ENCODE peak calls at places on chromosomes 2 and 18, in four cellular contexts. J is fibroblast of lung, K is HCT116, T is neural progenitor cell. U is an unnamed sample.

GRCh38 chr2:25131567-25132295 is 36.6 kb downstream of the POMC start:
- DNase-seq in T (peak), J (no peak), K (no peak), U (no peak)

GRCh38 chr2:76870011-76870410 is 652.2 kb downstream of the LRRTM4 start:
- DNase-seq in T (no peak), J (no peak), K (no peak), U (peak)

GRCh38 chr2:229980440-229981184 is 58.3 kb downstream of the FBXO36 start:
- DNase-seq in K (no peak), J (peak), T (peak), U (no peak)

GRCh38 chr2:63023444-63023843 is 27.2 kb upstream of the OTX1 start:
- DNase-seq in K (peak), T (peak), J (peak), U (no peak)

GRCh38 chr18:68083131-68083530 is 566.6 kb upstream of the DSEL start:
- DNase-seq in T (no peak), J (peak), K (no peak), U (peak)

GRCh38 chr2:70322518-70322917 is 20.7 kb upstream of the FAM136A start:
- DNase-seq in T (no peak), J (no peak), K (no peak), U (no peak)

GRCh38 chr2:158724803-158725271 is 70.3 kb upstream of the DAPL1 start:
- DNase-seq in J (peak), T (no peak), K (no peak), U (no peak)

GRCh38 chr2:174858745-174859144 is 94.5 kb upstream of the CHRNA1 start:
- DNase-seq in T (no peak), J (no peak), K (no peak), U (no peak)

GRCh38 chr18:42030586-42031182 is 75.7 kb downstream of the PIK3C3 start:
- DNase-seq in K (no peak), T (peak), J (peak), U (no peak)

GRCh38 chr2:166373951-166374350 is 1.8 kb downstream of the SCN9A start:
- DNase-seq in T (no peak), J (peak), K (no peak), U (no peak)

GRCh38 chr2:166376873-166377272 is 1.1 kb upstream of the SCN9A start:
- DNase-seq in K (no peak), J (no peak), T (no peak), U (no peak)

GRCh38 chr2:166375736-166376487 is at the start of gene SCN9A:
- DNase-seq in J (peak), T (peak), K (no peak), U (no peak)

GRCh38 chr2:166376488-166376828 is 714 bp upstream of the SCN9A start:
- DNase-seq in J (no peak), K (no peak), T (no peak), U (no peak)

GRCh38 chr2:166375205-166375735 is 474 bp downstream of the SCN9A start:
- DNase-seq in K (no peak), T (peak), J (peak), U (no peak)
- TF ChIP-seq EZH2 in K (no peak), T (no peak), J (no peak), U (no peak)

GRCh38 chr18:39620551-39621168 is 2055.1 kb upstream of the CELF4 start:
- DNase-seq in K (no peak), T (no peak), J (no peak), U (no peak)
- TF ChIP-seq EZH2 in K (no peak), T (no peak), J (no peak), U (no peak)

GRCh38 chr18:48540329-48541025 is 1.6 kb downstream of the CTIF start:
- DNase-seq in T (peak), J (peak), K (no peak), U (no peak)

GRCh38 chr18:48542513-48543181 is 3.8 kb downstream of the CTIF start:
- DNase-seq in J (no peak), T (no peak), K (no peak), U (no peak)

GRCh38 chr18:48539406-48540328 is 836 bp downstream of the CTIF start:
- DNase-seq in K (no peak), T (peak), J (peak), U (no peak)

GRCh38 chr18:48541747-48542108 is 2.9 kb downstream of the CTIF start:
- DNase-seq in J (no peak), K (no peak), T (no peak), U (no peak)

DNA sequence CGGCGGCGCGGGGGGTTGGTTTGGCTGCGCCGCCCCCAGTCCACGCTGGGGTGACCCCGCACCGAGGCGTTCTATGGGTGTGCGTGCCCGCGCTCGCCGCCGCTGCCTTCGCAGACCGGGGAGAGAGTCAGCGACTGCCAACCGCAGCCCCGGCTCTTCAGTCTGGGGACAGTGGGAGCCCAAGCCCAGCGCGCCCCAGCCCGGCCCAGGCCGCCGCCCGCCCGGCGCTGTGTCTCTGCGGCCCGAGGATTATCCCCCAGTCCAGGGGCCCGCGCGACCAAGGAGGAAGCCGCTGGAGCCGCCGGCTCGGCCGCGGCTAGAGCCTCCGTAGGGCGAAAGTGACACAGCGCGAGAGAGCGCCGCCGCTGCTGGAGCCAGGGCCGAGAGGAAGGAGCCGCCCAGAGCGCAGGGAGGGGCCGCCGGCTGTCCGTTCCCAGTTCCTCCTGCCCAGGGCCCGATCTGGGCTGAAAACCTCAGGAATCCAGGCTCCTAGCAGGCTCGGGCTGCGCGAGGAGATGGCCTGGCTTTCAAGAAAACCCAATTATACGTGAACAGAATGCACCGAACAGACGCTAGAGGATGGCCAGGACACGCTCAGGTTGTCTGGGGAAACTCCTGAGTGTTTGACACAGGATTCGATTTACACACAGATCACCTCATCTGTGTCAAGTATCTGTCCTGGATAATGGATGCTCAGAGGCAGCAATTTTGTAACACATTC is 2.4 kb downstream of the CTIF start:
- DNase-seq in K (no peak), J (peak), T (peak), U (no peak)
- TF ChIP-seq EZH2 in K (no peak), J (no peak), T (no peak), U (no peak)

GRCh38 chr18:55078289-55078916 is 119.1 kb upstream of the CCDC68 start:
- DNase-seq in K (no peak), J (peak), T (no peak), U (no peak)

GRCh38 chr18:55076643-55077218 is 117.5 kb upstream of the CCDC68 start:
- DNase-seq in K (no peak), J (peak), T (no peak), U (no peak)

GRCh38 chr18:55083461-55083860 is 124.2 kb upstream of the CCDC68 start:
- DNase-seq in K (no peak), T (no peak), J (peak), U (no peak)

GRCh38 chr18:55079067-55079466 is 119.8 kb upstream of the CCDC68 start:
- DNase-seq in T (no peak), J (no peak), K (no peak), U (no peak)

GRCh38 chr18:55079481-55080350 is 120.5 kb upstream of the CCDC68 start:
- DNase-seq in K (no peak), J (peak), T (no peak), U (no peak)
- TF ChIP-seq EZH2 in K (no peak), J (no peak), T (no peak), U (no peak)

U was measured in SK-N-MC.